ENCODE peak calls at places on chromosomes 4 and X, in six cellular contexts. One of them, this sample, is unnamed.

GRCh38 chr4:37685211-37685725 is 908 bp downstream of the RELL1 start:
- DNase-seq in mesenchymal stem cell: peak; percentile 84
- DNase-seq in H9: no peak
- DNase-seq in H1: no peak
- DNase-seq in neuronal stem cell: no peak
- DNase-seq in mesendoderm: peak; percentile 46
- DNase-seq in this sample: peak; percentile 82

GRCh38 chrX:920234-920799 is 289.7 kb downstream of the SHOX start:
- DNase-seq in neuronal stem cell: no peak
- DNase-seq in H1: peak; percentile 22
- DNase-seq in H9: no peak
- DNase-seq in mesenchymal stem cell: no peak
- DNase-seq in mesendoderm: no peak
- DNase-seq in this sample: no peak

GRCh38 chr4:95084584-95084983 is 326.8 kb downstream of the BMPR1B start:
- DNase-seq in neuronal stem cell: no peak
- DNase-seq in H1: no peak
- DNase-seq in mesenchymal stem cell: no peak
- DNase-seq in mesendoderm: no peak
- DNase-seq in H9: no peak
- DNase-seq in this sample: no peak

GRCh38 chr4:118783887-118784286 is 52.0 kb downstream of the SEC24D start:
- DNase-seq in H1: no peak
- DNase-seq in mesendoderm: no peak
- DNase-seq in H9: no peak
- DNase-seq in mesenchymal stem cell: no peak
- DNase-seq in neuronal stem cell: no peak
- DNase-seq in this sample: peak; percentile 67

GRCh38 chrX:153820601-153821000 is 9.7 kb downstream of the PDZD4 start:
- DNase-seq in mesenchymal stem cell: no peak
- DNase-seq in mesendoderm: no peak
- DNase-seq in H9: no peak
- DNase-seq in H1: no peak
- DNase-seq in neuronal stem cell: no peak
- DNase-seq in this sample: no peak

GRCh38 chrX:155216940-155217450 is 735 bp downstream of the VBP1 start:
- DNase-seq in neuronal stem cell: peak; percentile 1
- DNase-seq in mesenchymal stem cell: no peak
- DNase-seq in H1: no peak
- DNase-seq in mesendoderm: no peak
- DNase-seq in H9: no peak
- DNase-seq in this sample: peak; percentile 4

GRCh38 chr4:76035146-76035545 is 724 bp downstream of the CXCL11 start:
- DNase-seq in mesenchymal stem cell: no peak
- DNase-seq in H9: no peak
- DNase-seq in neuronal stem cell: no peak
- DNase-seq in H1: no peak
- DNase-seq in mesendoderm: no peak
- DNase-seq in this sample: no peak

GRCh38 chrX:134431894-134432293 is 28.1 kb upstream of the HPRT1 start:
- DNase-seq in neuronal stem cell: no peak
- DNase-seq in mesenchymal stem cell: peak; percentile 34
- DNase-seq in mesendoderm: no peak
- DNase-seq in H1: no peak
- DNase-seq in H9: no peak
- DNase-seq in this sample: peak; percentile 66

GRCh38 chr4:145583656-145584055 is 35.5 kb upstream of the MMAA start:
- DNase-seq in mesenchymal stem cell: no peak
- DNase-seq in neuronal stem cell: no peak
- DNase-seq in mesendoderm: no peak
- DNase-seq in H9: no peak
- DNase-seq in H1: no peak
- DNase-seq in this sample: no peak

GRCh38 chr4:25509656-25510055 is 132.6 kb downstream of the ANAPC4 start:
- DNase-seq in neuronal stem cell: no peak
- DNase-seq in H9: no peak
- DNase-seq in mesendoderm: no peak
- DNase-seq in mesenchymal stem cell: no peak
- DNase-seq in H1: no peak
- DNase-seq in this sample: no peak
- H2BK15ac ChIP-seq in neuronal stem cell: no peak overlapping the region
- H2BK15ac ChIP-seq in H9: no peak overlapping the region
- H2BK15ac ChIP-seq in mesendoderm: no peak overlapping the region
- H2BK15ac ChIP-seq in mesenchymal stem cell: no peak overlapping the region
- H2BK15ac ChIP-seq in H1: no peak overlapping the region
- H2BK15ac ChIP-seq in this sample: no peak overlapping the region

GRCh38 chrX:67636532-67636931 is 92.7 kb downstream of the AR start:
- DNase-seq in mesenchymal stem cell: peak; percentile 11
- DNase-seq in H9: peak; percentile 28
- DNase-seq in mesendoderm: peak; percentile 45
- DNase-seq in H1: no peak
- DNase-seq in neuronal stem cell: no peak
- DNase-seq in this sample: no peak
- H2BK15ac ChIP-seq in mesenchymal stem cell: no peak overlapping the region
- H2BK15ac ChIP-seq in H9: no peak overlapping the region
- H2BK15ac ChIP-seq in mesendoderm: no peak overlapping the region
- H2BK15ac ChIP-seq in H1: no peak overlapping the region
- H2BK15ac ChIP-seq in neuronal stem cell: no peak overlapping the region
- H2BK15ac ChIP-seq in this sample: no peak overlapping the region

DNA sequence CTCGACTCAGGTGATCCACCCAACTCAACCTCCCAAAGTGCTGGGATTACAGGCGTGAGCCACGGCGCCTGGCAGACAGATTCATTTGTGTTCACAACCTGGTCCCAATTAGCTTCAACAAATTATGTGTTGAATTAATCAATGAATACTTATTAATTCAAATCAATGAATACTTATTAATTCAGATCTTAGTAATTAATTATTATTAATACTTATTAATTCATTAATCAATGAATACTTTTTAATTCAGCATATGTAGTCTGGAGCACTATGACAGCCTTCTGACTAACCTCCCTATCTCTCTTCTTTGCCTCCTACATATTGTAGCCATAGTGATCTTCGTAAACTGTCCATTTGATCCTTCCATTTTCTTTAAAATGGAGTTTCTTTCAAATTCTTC is 56.7 kb upstream of the RBPJ start:
- DNase-seq in mesenchymal stem cell: no peak
- DNase-seq in H9: no peak
- DNase-seq in mesendoderm: no peak
- DNase-seq in neuronal stem cell: no peak
- DNase-seq in H1: no peak
- DNase-seq in this sample: no peak
- H2BK15ac ChIP-seq in mesenchymal stem cell: no peak overlapping the region
- H2BK15ac ChIP-seq in H9: no peak overlapping the region
- H2BK15ac ChIP-seq in mesendoderm: no peak overlapping the region
- H2BK15ac ChIP-seq in neuronal stem cell: no peak overlapping the region
- H2BK15ac ChIP-seq in H1: no peak overlapping the region
- H2BK15ac ChIP-seq in this sample: no peak overlapping the region

GRCh38 chr4:184896868-184897715 is 71.3 kb upstream of the ACSL1 start:
- DNase-seq in mesenchymal stem cell: no peak
- DNase-seq in H9: no peak
- DNase-seq in H1: no peak
- DNase-seq in neuronal stem cell: no peak
- DNase-seq in mesendoderm: no peak
- DNase-seq in this sample: no peak
- H2BK15ac ChIP-seq in mesenchymal stem cell: no peak overlapping the region
- H2BK15ac ChIP-seq in H9: no peak overlapping the region
- H2BK15ac ChIP-seq in H1: no peak overlapping the region
- H2BK15ac ChIP-seq in neuronal stem cell: no peak overlapping the region
- H2BK15ac ChIP-seq in mesendoderm: no peak overlapping the region
- H2BK15ac ChIP-seq in this sample: no peak overlapping the region

GRCh38 chr4:105246712-105247111 is 100.0 kb downstream of the TET2 start:
- DNase-seq in mesenchymal stem cell: peak; percentile 4
- DNase-seq in neuronal stem cell: no peak
- DNase-seq in H9: no peak
- DNase-seq in mesendoderm: no peak
- DNase-seq in H1: no peak
- DNase-seq in this sample: peak; percentile 79
- H2BK15ac ChIP-seq in mesenchymal stem cell: no peak overlapping the region
- H2BK15ac ChIP-seq in neuronal stem cell: no peak overlapping the region
- H2BK15ac ChIP-seq in H9: no peak overlapping the region
- H2BK15ac ChIP-seq in mesendoderm: no peak overlapping the region
- H2BK15ac ChIP-seq in H1: no peak overlapping the region
- H2BK15ac ChIP-seq in this sample: no peak overlapping the region

GRCh38 chr4:173057442-173057841 is 111.2 kb upstream of the GALNT7 start:
- DNase-seq in H9: no peak
- DNase-seq in mesenchymal stem cell: peak; percentile 37
- DNase-seq in neuronal stem cell: no peak
- DNase-seq in H1: no peak
- DNase-seq in mesendoderm: no peak
- DNase-seq in this sample: peak; percentile 10
- H2BK15ac ChIP-seq in H9: no peak overlapping the region
- H2BK15ac ChIP-seq in mesenchymal stem cell: no peak overlapping the region
- H2BK15ac ChIP-seq in neuronal stem cell: no peak overlapping the region
- H2BK15ac ChIP-seq in H1: no peak overlapping the region
- H2BK15ac ChIP-seq in mesendoderm: no peak overlapping the region
- H2BK15ac ChIP-seq in this sample: no peak overlapping the region

GRCh38 chrX:37330642-37331041 is 18.5 kb upstream of the PRRG1 start:
- DNase-seq in mesenchymal stem cell: no peak
- DNase-seq in mesendoderm: no peak
- DNase-seq in neuronal stem cell: no peak
- DNase-seq in H1: no peak
- DNase-seq in H9: no peak
- DNase-seq in this sample: no peak
- H2BK15ac ChIP-seq in mesenchymal stem cell: no peak overlapping the region
- H2BK15ac ChIP-seq in mesendoderm: no peak overlapping the region
- H2BK15ac ChIP-seq in neuronal stem cell: no peak overlapping the region
- H2BK15ac ChIP-seq in H1: no peak overlapping the region
- H2BK15ac ChIP-seq in H9: no peak overlapping the region
- H2BK15ac ChIP-seq in this sample: no peak overlapping the region

GRCh38 chr4:169436734-169437133 is 166.0 kb upstream of the SH3RF1 start:
- DNase-seq in mesendoderm: no peak
- DNase-seq in H9: no peak
- DNase-seq in H1: no peak
- DNase-seq in neuronal stem cell: no peak
- DNase-seq in mesenchymal stem cell: no peak
- DNase-seq in this sample: no peak

GRCh38 chr4:169439244-169439643 is 168.5 kb upstream of the SH3RF1 start:
- DNase-seq in mesendoderm: no peak
- DNase-seq in H9: no peak
- DNase-seq in neuronal stem cell: no peak
- DNase-seq in mesenchymal stem cell: no peak
- DNase-seq in H1: no peak
- DNase-seq in this sample: peak; percentile 47

GRCh38 chr4:169440446-169440845 is 169.7 kb upstream of the SH3RF1 start:
- DNase-seq in H1: no peak
- DNase-seq in neuronal stem cell: no peak
- DNase-seq in mesenchymal stem cell: no peak
- DNase-seq in mesendoderm: no peak
- DNase-seq in H9: no peak
- DNase-seq in this sample: no peak

GRCh38 chr4:169438057-169438480 is 167.3 kb upstream of the SH3RF1 start:
- DNase-seq in neuronal stem cell: no peak
- DNase-seq in H9: no peak
- DNase-seq in H1: no peak
- DNase-seq in mesenchymal stem cell: no peak
- DNase-seq in mesendoderm: no peak
- DNase-seq in this sample: no peak

DNA sequence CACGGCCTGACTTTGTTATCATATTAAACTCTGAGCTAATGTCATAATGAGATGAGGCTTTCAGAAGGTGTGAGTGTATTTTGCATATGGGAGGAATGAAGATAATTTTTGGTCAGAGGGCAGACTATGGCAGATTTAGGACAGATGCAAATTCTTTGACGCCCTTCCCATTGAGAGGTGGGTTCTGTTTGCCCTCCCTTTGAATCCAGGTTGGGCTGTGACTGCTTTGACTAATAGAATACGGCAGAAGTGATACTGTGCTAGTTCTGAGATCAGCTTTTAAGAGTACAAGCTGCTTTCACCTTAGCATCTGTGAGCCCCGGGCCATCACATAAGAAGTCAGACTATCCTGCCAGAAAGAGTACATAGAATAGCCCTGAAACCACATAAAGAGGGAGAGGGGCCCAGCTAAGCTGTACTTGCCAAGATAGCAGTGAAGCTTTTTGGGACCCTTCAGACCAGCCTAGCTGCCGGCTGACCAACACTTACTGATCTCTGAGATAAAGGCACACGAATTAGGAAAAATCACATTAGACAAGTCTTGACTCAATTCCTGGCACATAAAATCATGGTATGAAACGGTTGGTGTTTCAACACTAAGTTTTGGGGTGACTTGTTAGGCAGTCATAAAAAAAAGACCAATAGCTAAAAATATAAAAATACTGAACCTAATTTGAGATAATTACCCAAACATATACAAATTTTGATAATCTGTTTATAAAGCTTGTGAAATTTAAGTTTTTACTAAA is 166.7 kb upstream of the SH3RF1 start:
- DNase-seq in H9: no peak
- DNase-seq in mesendoderm: peak; percentile 5
- DNase-seq in neuronal stem cell: no peak
- DNase-seq in H1: no peak
- DNase-seq in mesenchymal stem cell: no peak
- DNase-seq in this sample: no peak
- H2BK15ac ChIP-seq in H9: no peak overlapping the region
- H2BK15ac ChIP-seq in mesendoderm: no peak overlapping the region
- H2BK15ac ChIP-seq in neuronal stem cell: no peak overlapping the region
- H2BK15ac ChIP-seq in H1: no peak overlapping the region
- H2BK15ac ChIP-seq in mesenchymal stem cell: no peak overlapping the region
- H2BK15ac ChIP-seq in this sample: no peak overlapping the region

This sample was measured in IMR-90.